ENCODE peak calls at places on chromosomes 7 and 10, in eight cellular contexts. P, W, A, G, D, B, J and E are unnamed samples.

GRCh38 chr7:48427671-48428070 is 256.4 kb downstream of the ABCA13 start:
- DNase-seq in P (peak; percentile 39), B (no peak), A (no peak), G (no peak), W (no peak), J (no peak), D (no peak), E (no peak)

GRCh38 chr7:30285531-30286284 is 1.3 kb downstream of the ZNRF2 start:
- DNase-seq in D (peak; percentile 50), P (peak; percentile 61), A (peak; percentile 63), G (peak; percentile 19), J (peak; percentile 53), B (peak; percentile 31), W (peak; percentile 44), E (peak; percentile 84)

GRCh38 chr7:91187061-91187460 is 77.2 kb upstream of the FZD1 start:
- DNase-seq in W (no peak), G (no peak), P (no peak), J (no peak), B (no peak), D (no peak), A (no peak), E (no peak)

GRCh38 chr7:93092757-93093370 is 24.9 kb downstream of the SAMD9 start:
- DNase-seq in J (peak; percentile 53), P (peak; percentile 37), D (no peak), W (no peak), A (peak; percentile 73), B (no peak), G (no peak), E (no peak)

GRCh38 chr7:107012691-107013090 is 31.8 kb upstream of the PRKAR2B start:
- DNase-seq in W (no peak), G (no peak), P (no peak), D (no peak), J (no peak), A (no peak), B (no peak), E (no peak)

GRCh38 chr7:17921891-17922416 is 18.3 kb downstream of the SNX13 start:
- DNase-seq in J (no peak), B (no peak), D (no peak), W (no peak), G (no peak), A (no peak), P (no peak), E (no peak)

GRCh38 chr10:70847666-70848360 is 32.1 kb downstream of the SGPL1 start:
- DNase-seq in P (no peak), J (no peak), B (no peak), A (no peak), G (no peak), W (no peak), D (no peak), E (no peak)

GRCh38 chr7:18287482-18287881 is 208.1 kb upstream of the HDAC9 start:
- DNase-seq in A (no peak), B (no peak), P (no peak), W (no peak), G (no peak), D (no peak), J (peak; percentile 4), E (no peak)

GRCh38 chr7:101402081-101402779 is 39.6 kb downstream of the COL26A1 start:
- DNase-seq in D (no peak), B (no peak), A (peak; percentile 6), G (no peak), J (peak; percentile 95), W (no peak), P (peak; percentile 91), E (no peak)

GRCh38 chr10:80520661-80521488 is 16.8 kb upstream of the SH2D4B start:
- DNase-seq in D (no peak), J (no peak), G (no peak), P (no peak), B (no peak), A (no peak), W (no peak), E (no peak)

GRCh38 chr7:94439893-94440381 is 45.2 kb downstream of the COL1A2 start:
- DNase-seq in P (no peak), G (no peak), B (no peak), J (no peak), D (no peak), W (no peak), A (peak; percentile 31), E (no peak)